ENCODE peak calls at places on chromosome 2, in ten cellular contexts. R, O, E, P, H, K, U, M, A and L are unnamed samples.

GRCh38 chr2:86360781-86361180 is 23.4 kb upstream of the REEP1 start:
- DNase-seq in E (no peak), U (no peak), H (no peak), K (no peak), R (no peak), M (no peak), A (no peak), P (no peak), O (no peak), L (no peak)

GRCh38 chr2:237124820-237125219 is 39.1 kb downstream of the COPS8 start:
- DNase-seq in M (no peak), E (no peak), H (no peak), O (no peak), K (no peak), U (no peak), A (no peak), R (no peak), P (no peak), L (no peak)

GRCh38 chr2:164792316-164793127 is 49.1 kb downstream of the COBLL1 start:
- DNase-seq in R (no peak), P (no peak), K (no peak), M (peak), O (no peak), H (no peak), U (no peak), A (no peak), E (peak), L (no peak)

GRCh38 chr2:219358170-219359075 is 25.9 kb upstream of the RESP18 start:
- DNase-seq in E (no peak), A (peak), P (no peak), M (no peak), R (no peak), U (no peak), H (no peak), O (peak), K (no peak), L (no peak)

GRCh38 chr2:3738454-3738853 is 35.1 kb downstream of the DCDC2C start:
- DNase-seq in M (peak), R (no peak), P (peak), H (no peak), O (peak), U (no peak), E (no peak), A (no peak), K (peak), L (no peak)

GRCh38 chr2:152730591-152731333 is 12.3 kb downstream of the ARL6IP6 start:
- DNase-seq in U (no peak), P (no peak), K (no peak), R (peak), E (peak), H (no peak), M (peak), O (no peak), A (no peak), L (no peak)

GRCh38 chr2:170843656-170844055 is 27.0 kb downstream of the GAD1 start:
- DNase-seq in O (no peak), M (peak), E (peak), K (peak), H (no peak), P (peak), A (no peak), U (peak), R (no peak), L (no peak)

GRCh38 chr2:228181098-228182019 is at the start of gene SPHKAP:
- DNase-seq in A (no peak), H (no peak), U (no peak), O (no peak), R (no peak), M (no peak), K (no peak), E (no peak), P (no peak), L (no peak)